ENCODE peak calls at places on chromosomes 13 and 19, in five cellular contexts. V is heart right ventricle, C is left lung, P is fibroblast of lung, X is pancreas. T is an unnamed sample. For H3K4me1, the result is how much of the 10 kb centered on the place peaks cover.

GRCh38 chr19:17236414-17236716 is 9.4 kb downstream of the NR2F6 start:
- DNase-seq in X (no peak), V (no peak), P (no peak), C (no peak), T (no peak)

GRCh38 chr19:48812094-48812929 is 1.5 kb upstream of the BCAT2 start:
- DNase-seq in P (peak), C (peak), V (peak), X (peak), T (peak)

GRCh38 chr13:55517312-55517711 is 1623.4 kb upstream of the PRR20A start:
- DNase-seq in P (no peak), V (no peak), C (no peak), X (no peak), T (no peak)

GRCh38 chr19:40252395-40252794 is 25.9 kb upstream of the CCNP start:
- DNase-seq in V (no peak), P (no peak), C (no peak), X (no peak), T (no peak)

GRCh38 chr19:12676384-12676792 is 5.3 kb downstream of the DHPS start:
- DNase-seq in C (peak), P (peak), X (peak), V (peak), T (peak)

GRCh38 chr13:77535448-77535847 is at the start of gene SCEL:
- DNase-seq in X (no peak), C (no peak), V (no peak), P (no peak), T (no peak)

GRCh38 chr13:67650471-67650870 is 420.3 kb upstream of the PCDH9 start:
- DNase-seq in X (no peak), C (no peak), P (peak), V (no peak), T (no peak)

GRCh38 chr19:20660473-20660872 is 898 bp downstream of the ZNF626 start:
- DNase-seq in V (no peak), P (no peak), X (no peak), C (no peak), T (no peak)

GRCh38 chr13:110641055-110642015 is 26.0 kb downstream of the NAXD start:
- DNase-seq in V (peak), C (peak), X (no peak), P (peak), T (no peak)

GRCh38 chr19:33758541-33759013 is 38.1 kb upstream of the KCTD15 start:
- DNase-seq in P (peak), V (no peak), C (no peak), X (no peak), T (no peak)

GRCh38 chr13:107864543-107865460 is 350.5 kb downstream of the LIG4 start:
- DNase-seq in V (peak), C (no peak), X (no peak), P (peak), T (no peak)

GRCh38 chr13:24215732-24216131 is 55.2 kb downstream of the SPATA13 start:
- DNase-seq in C (no peak), X (peak), P (peak), V (peak), T (no peak)

GRCh38 chr13:43804461-43805070 is 17.8 kb upstream of the ENOX1 start:
- DNase-seq in V (peak), C (no peak), P (peak), X (no peak), T (peak)

GRCh38 chr13:109568273-109568900 is 218.0 kb downstream of the IRS2 start:
- DNase-seq in P (no peak), X (no peak), C (no peak), V (no peak), T (no peak)

GRCh38 chr19:48558018-48558684 is 6.2 kb downstream of the SULT2B1 start:
- DNase-seq in X (no peak), C (peak), V (no peak), P (peak), T (no peak)

GRCh38 chr13:42814868-42815267 is 33.5 kb downstream of the FAM216B start:
- DNase-seq in V (no peak), P (peak), X (no peak), C (no peak), T (no peak)

GRCh38 chr19:48283908-48284307 is 14.0 kb downstream of the ZNF114 start:
- DNase-seq in P (peak), V (no peak), C (no peak), X (no peak), T (no peak)

GRCh38 chr13:24389506-24389905 is 80.1 kb downstream of the C1QTNF9 start:
- DNase-seq in V (no peak), C (no peak), P (no peak), X (no peak), T (no peak)

GRCh38 chr19:48988860-48989259 is 4.2 kb downstream of the GYS1 start:
- DNase-seq in X (no peak), V (no peak), P (no peak), C (no peak), T (no peak)

GRCh38 chr13:42740753-42741152 is 40.6 kb upstream of the FAM216B start:
- DNase-seq in X (no peak), V (peak), P (no peak), C (peak), T (no peak)

GRCh38 chr13:62193919-62194318 is 778.3 kb upstream of the PCDH20 start:
- DNase-seq in V (no peak), X (no peak), P (no peak), C (no peak), T (no peak)

GRCh38 chr19:57338798-57339378 is 12.2 kb upstream of the ZNF304 start:
- DNase-seq in P (peak), X (no peak), V (peak), C (no peak), T (no peak)

GRCh38 chr13:45846681-45847080 is 4.9 kb downstream of the SIAH3 start:
- DNase-seq in P (no peak), X (no peak), C (no peak), V (no peak), T (no peak)

GRCh38 chr19:48734625-48735024 is 5.8 kb downstream of the RASIP1 start:
- DNase-seq in V (no peak), C (no peak), X (no peak), P (no peak), T (no peak)

GRCh38 chr19:47891923-47892666 is 6.0 kb upstream of the SULT2A1 start:
- DNase-seq in V (no peak), C (no peak), P (peak), X (no peak), T (no peak)

GRCh38 chr19:11482384-11483050 is 1.7 kb upstream of the ELAVL3 start:
- DNase-seq in P (peak), X (peak), V (peak), C (peak), T (peak)

GRCh38 chr19:35790981-35791813 is 15.8 kb downstream of the ARHGAP33 start:
- DNase-seq in X (peak), P (no peak), V (no peak), C (no peak), T (no peak)

GRCh38 chr13:77502104-77502720 is 33.3 kb upstream of the SCEL start:
- DNase-seq in X (no peak), V (no peak), C (no peak), P (no peak), T (no peak)

GRCh38 chr13:43132228-43132627 is 108.8 kb downstream of the DNAJC15 start:
- DNase-seq in X (no peak), C (no peak), P (peak), V (peak), T (no peak)

GRCh38 chr13:109000207-109000606 is 370.8 kb downstream of the MYO16 start:
- DNase-seq in X (no peak), P (no peak), C (no peak), V (no peak), T (no peak)

GRCh38 chr19:1058112-1058511 is 8.9 kb upstream of the ARHGAP45 start:
- DNase-seq in V (no peak), X (no peak), C (no peak), P (no peak), T (no peak)
- H3K4me1 ChIP-seq in V (under half), X (under half), C (under half), P (under half), T (under half)

GRCh38 chr19:4594199-4594598 is 34.7 kb upstream of the SEMA6B start:
- DNase-seq in X (no peak), C (no peak), V (no peak), P (no peak), T (no peak)
- H3K27ac ChIP-seq in X (no peak), C (no peak), V (no peak), P (no peak), T (no peak)

GRCh38 chr19:1258161-1258492 is 9.7 kb downstream of the MIDN start:
- DNase-seq in V (no peak), X (no peak), C (no peak), P (no peak), T (no peak)
- H3K4me1 ChIP-seq in V (half or more), X (under half), C (half or more), P (half or more), T (half or more)

GRCh38 chr19:16142032-16142580 is 1.4 kb upstream of the HSH2D start:
- DNase-seq in X (no peak), P (no peak), V (no peak), C (no peak), T (no peak)

GRCh38 chr19:16141043-16141442 is 2.4 kb upstream of the HSH2D start:
- DNase-seq in X (no peak), C (no peak), V (no peak), P (no peak), T (no peak)

GRCh38 chr19:16146112-16146511 is 2.6 kb downstream of the HSH2D start:
- DNase-seq in C (no peak), X (no peak), P (no peak), V (no peak), T (no peak)

GRCh38 chr19:16144216-16144581 is 714 bp downstream of the HSH2D start:
- DNase-seq in P (no peak), X (no peak), C (no peak), V (no peak), T (no peak)

DNA sequence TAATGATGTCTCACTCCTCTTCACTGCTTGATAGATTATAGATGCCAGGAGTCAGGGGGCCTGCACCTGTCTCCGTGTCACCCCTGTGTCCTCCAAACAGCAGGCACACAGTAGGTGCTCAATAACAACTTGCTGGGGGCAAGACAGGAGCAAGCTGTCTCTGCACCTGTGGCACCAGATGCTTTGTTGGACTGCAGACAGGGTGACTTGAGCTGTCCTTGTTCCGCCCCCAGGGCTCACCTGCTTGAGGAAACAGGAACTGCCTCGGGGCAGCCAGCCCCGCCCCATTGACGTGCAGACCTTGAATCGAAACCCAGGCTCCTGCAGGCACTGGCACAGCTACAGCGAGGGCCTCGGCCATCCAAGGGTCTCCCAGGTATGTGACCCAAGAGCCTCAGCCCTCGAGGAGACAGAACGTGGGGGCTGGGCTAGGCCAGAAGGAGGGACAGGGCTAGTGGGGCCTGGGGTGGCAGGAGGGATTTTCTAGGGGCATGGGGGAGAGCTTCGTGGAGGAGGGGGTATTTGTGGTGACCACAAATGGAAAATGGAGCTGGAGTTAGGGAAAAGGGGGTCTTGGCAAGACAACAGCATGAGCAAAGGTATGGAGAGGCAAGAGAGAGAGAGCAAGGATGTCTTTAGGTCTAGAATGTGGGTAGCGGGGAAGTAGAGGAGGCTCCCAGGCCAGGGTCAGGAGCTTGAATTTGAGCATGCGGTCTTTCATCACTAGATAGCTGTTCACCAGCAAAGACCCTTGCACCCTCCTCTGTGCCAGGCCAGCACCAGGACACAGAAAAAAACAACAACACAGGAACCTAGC is at the start of gene HSH2D:
- DNase-seq in X (peak), P (no peak), V (no peak), C (peak), T (peak)
- H3K27ac ChIP-seq in X (peak), P (no peak), V (no peak), C (peak), T (peak)

DNA sequence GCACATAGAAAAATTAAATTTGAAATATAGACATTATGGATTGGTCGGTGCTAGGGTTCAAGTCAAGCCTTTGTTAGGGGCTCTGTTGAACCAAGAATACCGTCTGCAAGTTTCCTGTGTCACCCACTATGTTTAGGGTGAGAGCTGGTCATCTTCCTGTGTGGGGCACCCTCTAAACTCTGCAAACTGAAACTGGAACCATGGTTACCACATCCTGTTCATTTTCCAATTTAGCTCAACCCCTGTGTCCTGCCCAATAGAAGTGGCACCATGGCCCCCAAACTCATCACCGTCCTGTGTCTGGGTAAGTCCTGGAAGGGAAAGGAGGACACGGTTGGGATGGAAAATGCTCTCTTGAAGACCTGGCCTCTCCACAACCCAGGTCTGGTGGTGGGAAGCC is 29.9 kb downstream of the LAIR2 start:
- DNase-seq in V (no peak), X (no peak), C (no peak), P (no peak), T (no peak)
- H3K4me1 ChIP-seq in V (under half), X (under half), C (under half), P (under half), T (under half)

DNA sequence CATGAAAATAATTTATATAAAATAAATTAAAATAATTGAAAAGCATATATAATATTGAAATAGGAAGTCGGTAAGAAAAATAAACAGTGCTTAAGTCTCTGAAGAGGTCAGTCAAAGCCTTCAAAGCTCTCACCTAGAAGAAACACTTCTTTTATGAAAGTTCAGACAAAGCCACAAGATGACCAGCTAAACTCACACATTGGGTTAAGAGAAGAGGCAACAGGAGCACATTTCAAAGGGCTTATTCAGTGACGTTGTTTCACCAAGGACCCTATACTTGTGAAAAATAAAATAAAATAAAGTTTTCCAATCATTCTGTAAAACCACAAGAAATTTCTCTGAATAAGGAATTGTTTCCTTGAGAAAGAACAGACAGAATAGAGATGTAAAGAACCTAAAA is 2.5 kb upstream of the ITM2B start:
- DNase-seq in P (no peak), C (no peak), X (no peak), V (no peak), T (no peak)
- H3K27ac ChIP-seq in P (no peak), C (no peak), X (peak), V (peak), T (no peak)

GRCh38 chr19:18651738-18652137 is 14.9 kb downstream of the KLHL26 start:
- DNase-seq in P (no peak), X (no peak), C (no peak), V (no peak), T (no peak)

GRCh38 chr19:18651300-18651699 is 14.5 kb downstream of the KLHL26 start:
- DNase-seq in C (no peak), P (no peak), V (no peak), X (no peak), T (no peak)

GRCh38 chr19:18654469-18654868 is 17.6 kb downstream of the KLHL26 start:
- DNase-seq in X (no peak), C (no peak), P (no peak), V (no peak), T (no peak)

GRCh38 chr19:18655173-18655844 is 18.5 kb downstream of the KLHL26 start:
- DNase-seq in C (no peak), X (no peak), P (no peak), V (no peak), T (no peak)

DNA sequence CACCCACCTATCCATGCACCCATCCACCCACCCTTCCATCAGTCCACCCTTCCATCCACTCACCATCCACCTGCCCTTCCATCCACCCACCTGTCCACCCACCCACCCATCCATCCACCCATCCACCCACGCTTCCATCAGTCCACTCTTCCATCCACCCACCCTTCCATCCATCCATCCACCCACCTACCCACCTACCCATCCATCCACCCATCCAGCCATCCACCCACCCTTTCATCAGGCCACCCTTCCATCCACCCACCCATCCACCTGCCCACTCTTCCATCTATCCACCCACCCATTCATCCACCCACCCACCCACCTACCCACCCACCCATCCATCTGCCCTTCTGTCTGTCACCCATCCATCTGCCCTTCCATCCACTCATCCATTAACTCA is 17.0 kb downstream of the KLHL26 start:
- DNase-seq in V (no peak), P (no peak), C (no peak), X (no peak), T (no peak)
- H3K4me1 ChIP-seq in V (half or more), P (under half), C (under half), X (under half), T (under half)

GRCh38 chr19:2970201-2970838 is 7.0 kb upstream of the TLE6 start:
- DNase-seq in X (no peak), V (no peak), P (peak), C (peak), T (no peak)
- H3K27ac ChIP-seq in X (no peak), V (peak), P (no peak), C (peak), T (no peak)